ENCODE peak calls at places on chromosomes 16 and 17, in six cellular contexts. Q, L, W, D, O and X are unnamed samples.

GRCh38 chr16:17459903-17460521 is 10.7 kb downstream of the XYLT1 start:
- DNase-seq in W (no peak), O (peak), L (no peak), Q (no peak), D (no peak), X (peak)

GRCh38 chr17:43839670-43840101 is 6.7 kb upstream of the MPP3 start:
- DNase-seq in D (peak), Q (no peak), O (peak), L (no peak), W (peak), X (no peak)

GRCh38 chr16:1414532-1415265 is at the start of gene UNKL:
- DNase-seq in L (peak), D (peak), Q (peak), O (peak), W (no peak), X (peak)

GRCh38 chr17:83121921-83122820 is 42.8 kb downstream of the METRNL start:
- DNase-seq in Q (peak), W (no peak), O (no peak), L (no peak), D (no peak), X (no peak)

GRCh38 chr16:61887903-61888302 is 148.3 kb downstream of the CDH8 start:
- DNase-seq in O (no peak), Q (no peak), W (no peak), L (no peak), D (no peak), X (no peak)

GRCh38 chr16:89050868-89051311 is 42.8 kb upstream of the ACSF3 start:
- DNase-seq in D (no peak), W (no peak), L (no peak), Q (no peak), O (no peak), X (no peak)

GRCh38 chr16:89613954-89614459 is 565 bp downstream of the DPEP1 start:
- DNase-seq in D (no peak), W (no peak), O (no peak), Q (no peak), L (no peak), X (no peak)

GRCh38 chr16:55501549-55502322 is 7.1 kb upstream of the LPCAT2 start:
- DNase-seq in L (no peak), Q (peak), D (no peak), O (peak), W (no peak), X (no peak)

GRCh38 chr17:19248923-19249574 is 11.9 kb downstream of the EPN2 start:
- DNase-seq in W (no peak), Q (no peak), L (peak), D (no peak), O (peak), X (peak)

GRCh38 chr17:2883544-2884203 is 87.4 kb downstream of the RAP1GAP2 start:
- DNase-seq in W (peak), Q (no peak), O (no peak), L (no peak), D (no peak), X (no peak)

GRCh38 chr16:49986351-49987124 is 38.5 kb upstream of the CNEP1R1 start:
- DNase-seq in Q (no peak), D (peak), O (no peak), W (no peak), L (no peak), X (no peak)

GRCh38 chr17:81565231-81565630 is 13.1 kb upstream of the FAAP100 start:
- DNase-seq in W (no peak), O (no peak), Q (no peak), D (no peak), L (no peak), X (no peak)

GRCh38 chr16:30351586-30352419 is 3.3 kb downstream of the CD2BP2 start:
- DNase-seq in L (peak), D (peak), O (peak), W (no peak), Q (peak), X (peak)

GRCh38 chr17:78822552-78822951 is 18.1 kb downstream of the USP36 start:
- DNase-seq in W (no peak), D (no peak), Q (no peak), O (no peak), L (no peak), X (no peak)

GRCh38 chr17:43597624-43598358 is 51.7 kb upstream of the ETV4 start:
- DNase-seq in Q (no peak), D (no peak), W (no peak), O (no peak), L (no peak), X (no peak)

GRCh38 chr17:39979021-39979660 is 1.5 kb upstream of the PSMD3 start:
- DNase-seq in D (no peak), W (no peak), O (no peak), L (no peak), Q (no peak), X (no peak)

GRCh38 chr16:28534542-28535373 is 4.0 kb downstream of the NUPR1 start:
- DNase-seq in Q (peak), W (no peak), D (peak), L (peak), O (peak), X (no peak)

GRCh38 chr16:52456368-52456767 is 90.6 kb downstream of the TOX3 start:
- DNase-seq in O (no peak), L (no peak), D (no peak), W (no peak), Q (no peak), X (no peak)

GRCh38 chr16:69565611-69566436 is at the start of gene NFAT5:
- DNase-seq in D (peak), Q (peak), L (peak), O (peak), W (peak), X (peak)

GRCh38 chr16:86725401-86725800 is 147.1 kb downstream of the FOXL1 start:
- DNase-seq in D (no peak), Q (no peak), O (no peak), L (no peak), W (no peak), X (no peak)

GRCh38 chr17:38415250-38416194 is 12.7 kb upstream of the ARHGAP23 start:
- DNase-seq in W (no peak), L (no peak), O (peak), D (no peak), Q (no peak), X (no peak)

GRCh38 chr16:80894091-80894490 is 89.7 kb upstream of the CDYL2 start:
- DNase-seq in O (no peak), L (no peak), Q (no peak), D (no peak), W (no peak), X (no peak)

GRCh38 chr17:18031955-18032354 is 7.0 kb downstream of the ATPAF2 start:
- DNase-seq in L (no peak), Q (no peak), O (no peak), D (no peak), W (no peak), X (no peak)

GRCh38 chr17:75244133-75244866 is 17.1 kb downstream of the GGA3 start:
- DNase-seq in W (no peak), L (no peak), Q (no peak), O (peak), D (no peak), X (no peak)

DNA sequence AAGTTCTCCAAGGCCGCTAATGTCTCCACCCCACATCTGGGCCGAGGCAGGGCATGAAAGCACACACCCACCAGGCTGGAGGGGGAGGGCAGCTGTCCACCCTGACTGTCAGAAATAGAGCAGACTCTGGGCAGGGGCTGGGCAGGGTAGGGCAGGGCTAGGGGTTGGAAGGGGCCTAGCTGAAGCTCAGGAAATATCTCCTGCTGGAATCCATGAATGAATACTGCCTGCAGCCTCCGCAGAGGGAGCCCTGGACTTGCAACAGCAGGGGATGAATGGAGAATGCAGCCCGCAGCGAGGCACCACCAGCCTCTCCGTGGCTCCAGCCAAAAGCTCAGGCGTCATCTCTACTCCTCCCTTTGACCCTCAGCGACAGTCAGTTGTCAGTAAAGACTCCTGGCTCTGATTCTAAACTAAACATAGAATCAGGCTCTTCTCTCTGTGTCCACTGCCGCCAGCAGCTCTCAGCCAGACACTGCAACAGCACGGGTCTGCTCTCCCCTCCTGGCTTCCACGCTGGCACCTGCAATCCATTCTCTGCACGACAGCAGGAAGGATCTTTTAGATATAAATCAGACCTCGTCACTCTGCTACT is 23.9 kb upstream of the NGFR start:
- DNase-seq in L (no peak), Q (no peak), D (no peak), W (no peak), O (no peak), X (no peak)
- TF ChIP-seq EP300 in L (no peak), Q (no peak), D (no peak), W (no peak), O (no peak), X (no peak)

DNA sequence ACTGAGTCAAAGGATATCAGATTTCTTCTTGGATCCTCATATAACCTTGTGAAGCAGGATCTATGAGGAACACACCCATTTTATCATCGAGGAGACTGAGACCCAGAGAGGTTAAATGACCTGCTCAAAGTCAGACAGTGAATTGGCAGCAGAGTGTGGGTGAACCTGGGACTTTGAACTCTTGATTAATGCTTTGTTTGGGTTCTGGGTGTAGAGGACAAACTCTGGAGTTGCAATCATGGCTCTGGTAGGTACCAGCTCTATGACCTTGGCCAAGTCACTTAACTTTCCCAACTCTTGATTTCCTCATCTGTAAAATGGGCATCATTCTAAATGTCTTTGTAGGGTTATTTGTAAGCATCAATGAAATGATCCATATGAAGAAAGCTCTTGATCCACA is 166.4 kb downstream of the HAPSTR1 start:
- DNase-seq in Q (no peak), D (no peak), O (no peak), L (no peak), W (no peak), X (no peak)
- TF ChIP-seq EP300 in Q (no peak), D (no peak), O (no peak), L (no peak), W (no peak), X (no peak)

DNA sequence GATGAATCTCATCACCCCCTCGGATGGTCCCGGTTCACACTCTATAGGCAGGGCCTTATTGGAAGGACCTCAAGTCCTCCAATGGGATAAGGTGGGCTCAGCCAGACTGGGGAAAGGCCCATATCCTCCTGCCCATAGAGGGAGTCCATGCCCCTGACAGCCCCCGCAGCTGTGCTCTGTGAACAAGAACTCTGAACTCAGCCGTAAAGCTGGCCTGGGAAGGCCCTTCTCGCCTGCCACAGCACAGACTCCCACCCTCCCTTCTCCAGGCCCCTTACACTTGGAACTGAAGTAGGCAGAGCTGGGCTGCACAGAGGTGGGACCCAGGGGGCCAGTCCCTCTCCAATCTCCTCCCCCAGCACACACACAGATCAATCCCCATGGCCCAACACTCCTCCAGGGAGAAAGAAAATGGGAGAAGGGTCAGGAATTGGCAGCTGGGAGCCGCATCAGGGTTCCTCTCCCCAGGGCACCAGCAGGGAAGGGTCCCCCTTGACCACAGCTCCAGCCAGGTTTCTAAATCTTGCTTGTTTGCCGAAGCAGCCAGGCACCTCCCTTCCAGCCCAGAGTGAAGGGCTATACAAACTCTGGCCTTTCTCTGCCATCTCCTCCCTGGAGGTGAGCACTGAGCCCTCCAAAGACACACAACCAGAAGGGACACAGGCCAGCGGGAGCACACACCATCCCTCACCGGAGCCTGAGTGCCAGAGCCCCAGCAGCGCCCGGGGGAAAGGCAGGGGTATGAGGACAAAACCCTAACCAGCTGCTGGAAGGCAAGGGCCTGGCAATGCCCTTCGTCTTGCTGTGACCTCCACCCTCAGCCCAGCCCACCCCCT is 454.1 kb downstream of the SOX9 start:
- DNase-seq in L (no peak), W (no peak), O (no peak), Q (no peak), D (no peak), X (no peak)
- TF ChIP-seq EP300 in L (no peak), W (no peak), O (no peak), Q (no peak), D (no peak), X (no peak)

GRCh38 chr17:60599620-60600489 is at the start of gene PPM1D:
- DNase-seq in L (peak), D (peak), W (peak), O (peak), Q (peak), X (peak)
- TF ChIP-seq EP300 in L (no peak), D (peak), W (no peak), O (no peak), Q (no peak), X (no peak)

GRCh38 chr16:87882436-87883019 is 13.2 kb upstream of the SLC7A5 start:
- DNase-seq in W (no peak), D (no peak), O (no peak), Q (no peak), L (no peak), X (no peak)

GRCh38 chr16:87880117-87880696 is 10.9 kb upstream of the SLC7A5 start:
- DNase-seq in O (no peak), L (no peak), Q (no peak), W (no peak), D (no peak), X (no peak)

GRCh38 chr16:87877942-87878507 is 8.7 kb upstream of the SLC7A5 start:
- DNase-seq in O (no peak), L (no peak), W (no peak), Q (no peak), D (no peak), X (no peak)

GRCh38 chr16:87881327-87882200 is 12.3 kb upstream of the SLC7A5 start:
- DNase-seq in O (no peak), D (no peak), Q (no peak), L (no peak), W (no peak), X (no peak)

GRCh38 chr16:87878704-87879103 is 9.4 kb upstream of the SLC7A5 start:
- DNase-seq in Q (no peak), D (no peak), W (no peak), O (no peak), L (no peak), X (no peak)
- TF ChIP-seq EP300 in Q (no peak), D (no peak), W (no peak), O (no peak), L (no peak), X (no peak)

GRCh38 chr16:11779074-11779473 is 18.0 kb downstream of the ZC3H7A start:
- DNase-seq in Q (no peak), O (no peak), W (no peak), L (no peak), D (no peak), X (no peak)

GRCh38 chr16:11784048-11784780 is 12.8 kb downstream of the ZC3H7A start:
- DNase-seq in Q (no peak), W (no peak), L (no peak), O (no peak), D (no peak), X (no peak)

GRCh38 chr16:11780988-11781680 is 15.9 kb downstream of the ZC3H7A start:
- DNase-seq in Q (no peak), O (no peak), L (no peak), D (no peak), W (no peak), X (no peak)

GRCh38 chr16:11783319-11784047 is 13.6 kb downstream of the ZC3H7A start:
- DNase-seq in D (no peak), O (no peak), L (no peak), Q (no peak), W (no peak), X (no peak)

DNA sequence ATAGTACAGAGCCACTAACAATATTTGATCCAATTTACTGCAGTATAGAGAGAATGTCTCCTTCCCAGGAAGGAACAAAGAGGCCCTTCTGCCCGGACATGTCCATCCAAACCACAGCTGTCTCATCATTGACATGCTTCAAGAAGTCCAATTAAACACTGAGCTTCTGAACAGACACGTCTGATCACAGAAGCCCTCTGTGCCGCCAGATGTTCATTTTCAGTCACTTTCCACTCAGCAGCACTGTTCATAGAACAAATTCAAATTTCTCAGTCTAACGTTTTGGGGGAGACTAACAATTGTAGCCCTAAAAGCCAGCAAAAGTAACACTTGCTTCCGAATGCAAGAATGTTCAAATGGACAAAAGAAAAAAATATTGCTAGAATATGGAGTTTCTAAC is 15.3 kb downstream of the ZC3H7A start:
- DNase-seq in O (no peak), W (no peak), L (no peak), D (no peak), Q (no peak), X (no peak)
- TF ChIP-seq EP300 in O (no peak), W (no peak), L (no peak), D (no peak), Q (no peak), X (no peak)

GRCh38 chr17:49508061-49508865 is 13.2 kb downstream of the NGFR start:
- DNase-seq in L (no peak), W (peak), Q (no peak), O (no peak), D (no peak), X (no peak)
- TF ChIP-seq EP300 in L (no peak), W (no peak), Q (no peak), O (no peak), D (no peak), X (no peak)

GRCh38 chr16:4884972-4885874 is 37.9 kb downstream of the UBN1 start:
- DNase-seq in W (no peak), D (no peak), O (no peak), Q (no peak), L (no peak), X (no peak)

GRCh38 chr16:4888428-4889135 is 41.3 kb downstream of the UBN1 start:
- DNase-seq in Q (no peak), W (no peak), D (no peak), L (no peak), O (no peak), X (no peak)

GRCh38 chr16:4884209-4884608 is 36.9 kb downstream of the UBN1 start:
- DNase-seq in O (no peak), Q (no peak), W (no peak), D (no peak), L (no peak), X (no peak)

GRCh38 chr16:4883501-4883900 is 36.2 kb downstream of the UBN1 start:
- DNase-seq in D (no peak), O (no peak), L (no peak), Q (no peak), W (no peak), X (no peak)

GRCh38 chr16:4886151-4886550 is 38.9 kb downstream of the UBN1 start:
- DNase-seq in W (no peak), D (no peak), O (no peak), Q (no peak), L (no peak), X (no peak)
- TF ChIP-seq EP300 in W (no peak), D (no peak), O (no peak), Q (no peak), L (no peak), X (no peak)

DNA sequence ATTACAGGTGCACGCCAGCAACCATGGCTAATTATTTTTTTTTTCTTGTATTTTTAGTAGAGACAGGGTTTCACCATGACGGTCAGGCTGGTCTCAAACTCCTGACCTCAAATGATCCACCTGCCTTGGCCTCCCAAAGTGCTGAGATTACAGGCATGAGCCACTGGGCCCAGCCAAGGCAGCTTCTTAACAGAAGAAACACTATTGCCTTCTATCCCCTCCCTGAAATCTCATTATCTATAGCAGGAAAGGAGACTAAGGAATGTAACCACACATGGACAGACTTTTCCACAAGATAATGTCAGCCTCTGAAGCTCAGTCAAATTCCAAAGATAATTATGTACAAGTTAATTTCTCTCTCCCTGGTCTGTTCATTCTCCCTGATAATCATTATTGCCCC is 5.7 kb upstream of the ZP2 start:
- DNase-seq in O (no peak), D (no peak), W (no peak), L (no peak), Q (no peak), X (no peak)
- TF ChIP-seq EP300 in O (no peak), D (no peak), W (no peak), L (no peak), Q (no peak), X (no peak)

DNA sequence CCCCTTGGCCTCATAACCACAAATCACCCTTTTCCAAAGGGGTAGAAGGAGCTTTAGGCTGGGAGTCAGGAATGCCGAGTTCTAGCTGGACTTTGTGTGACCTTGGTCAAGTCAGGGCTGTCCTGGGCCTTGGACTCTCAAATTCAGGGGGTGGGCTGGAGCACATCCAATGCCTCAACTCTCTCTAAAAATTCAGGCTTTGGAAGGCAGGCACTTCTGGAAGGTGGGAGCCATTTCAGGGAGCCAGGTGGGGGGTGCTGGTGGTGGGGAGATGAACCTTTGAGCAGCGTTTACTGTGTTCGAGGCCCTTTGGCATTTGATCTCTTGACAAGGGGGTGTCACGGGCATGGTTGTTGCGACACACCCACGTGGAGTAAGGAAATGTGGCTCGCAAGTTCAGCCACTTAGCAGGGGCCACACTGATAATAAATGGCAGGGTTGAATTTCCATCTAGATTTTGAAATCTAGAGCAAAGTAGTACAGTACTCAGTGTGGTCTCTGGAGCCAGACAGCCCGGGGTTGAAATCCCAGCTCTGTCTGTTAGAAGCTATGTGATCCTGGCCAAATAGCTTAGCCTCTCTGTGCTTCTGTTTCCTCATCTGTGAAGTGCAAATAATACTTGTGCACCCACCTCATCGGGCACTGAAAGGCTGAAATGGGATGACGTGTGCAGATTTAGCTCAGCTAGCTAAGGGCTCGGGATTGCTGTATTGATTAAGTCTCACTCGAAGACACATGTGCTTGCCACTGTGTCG is 47.1 kb upstream of the CIBAR2 start:
- DNase-seq in Q (no peak), L (no peak), D (no peak), O (no peak), W (no peak), X (no peak)
- TF ChIP-seq EP300 in Q (no peak), L (no peak), D (no peak), O (no peak), W (no peak), X (no peak)